ENCODE peak calls at places on chromosomes 7 and 10, in five cellular contexts. D, X, Q, A and M are unnamed samples.

GRCh38 chr10:71220689-71221540 is 8.5 kb downstream of the UNC5B start:
- DNase-seq in D (no peak), X (no peak), Q (no peak), A (no peak), M (no peak)

GRCh38 chr10:42242135-42242805 is 396.1 kb downstream of the ZNF33B start:
- DNase-seq in D (no peak), X (no peak), Q (no peak), A (no peak), M (no peak)

GRCh38 chr7:28469562-28469961 is 57.2 kb downstream of the CREB5 start:
- DNase-seq in D (no peak), X (no peak), Q (no peak), A (no peak), M (no peak)

GRCh38 chr7:96320437-96320836 is 1.5 kb downstream of the SLC25A13 start:
- DNase-seq in D (no peak), X (no peak), Q (no peak), A (no peak), M (no peak)

GRCh38 chr7:89772276-89772675 is 382.0 kb upstream of the STEAP1 start:
- DNase-seq in D (no peak), X (peak), Q (no peak), A (no peak), M (peak)

GRCh38 chr10:120978589-120979252 is 127.6 kb downstream of the WDR11 start:
- DNase-seq in D (no peak), X (peak), Q (no peak), A (no peak), M (peak)

GRCh38 chr7:103293526-103293925 is 3.7 kb upstream of the PMPCB start:
- DNase-seq in D (no peak), X (no peak), Q (no peak), A (no peak), M (no peak)

GRCh38 chr7:81883801-81884393 is 114.0 kb upstream of the HGF start:
- DNase-seq in D (no peak), X (no peak), Q (no peak), A (no peak), M (no peak)

GRCh38 chr7:100157334-100158228 is 942 bp downstream of the TRAPPC14 start:
- DNase-seq in D (no peak), X (peak), Q (no peak), A (peak), M (no peak)